ENCODE peak calls at places on chromosomes 3 and 15, in seven cellular contexts. G, I, X, O, Y, W and Z are unnamed samples.

GRCh38 chr3:189547448-189547847 is 83.7 kb upstream of the TP63 start:
- DNase-seq in O (no peak), Y (no peak), W (no peak), X (no peak), G (no peak), I (no peak), Z (no peak)

GRCh38 chr3:29887450-29887849 is 606.6 kb downstream of the RBMS3 start:
- DNase-seq in X (no peak), W (no peak), Y (no peak), G (no peak), I (no peak), O (no peak), Z (no peak)

GRCh38 chr3:175951047-175951694 is 1092.0 kb downstream of the NAALADL2 start:
- DNase-seq in O (peak), Y (no peak), G (no peak), W (no peak), X (no peak), I (no peak), Z (no peak)

GRCh38 chr3:25911525-25912295 is 121.8 kb downstream of the OXSM start:
- DNase-seq in X (no peak), Y (no peak), W (no peak), I (no peak), O (no peak), G (no peak), Z (no peak)

GRCh38 chr3:66010348-66011097 is 28.2 kb downstream of the MAGI1 start:
- DNase-seq in Y (no peak), X (no peak), G (no peak), O (no peak), W (no peak), I (no peak), Z (no peak)

GRCh38 chr3:113825090-113825489 is 13.5 kb upstream of the GRAMD1C start:
- DNase-seq in G (no peak), Y (peak), X (no peak), O (no peak), W (no peak), I (no peak), Z (no peak)

GRCh38 chr3:14678015-14678503 is 3.1 kb downstream of the C3orf20 start:
- DNase-seq in Y (no peak), X (no peak), I (no peak), O (no peak), G (no peak), W (no peak), Z (no peak)

GRCh38 chr15:31975446-31976229 is 54.7 kb upstream of the CHRNA7 start:
- DNase-seq in W (no peak), G (no peak), X (no peak), I (no peak), Y (no peak), O (no peak), Z (no peak)

GRCh38 chr15:45646220-45646619 is 11.4 kb downstream of the SQOR start:
- DNase-seq in X (no peak), I (no peak), G (no peak), W (no peak), O (no peak), Y (no peak), Z (no peak)

GRCh38 chr3:111859974-111860859 is 1.2 kb downstream of the PHLDB2 start:
- DNase-seq in Y (peak), G (peak), W (peak), I (peak), O (peak), X (peak), Z (no peak)
- TF ChIP-seq CTCF in Y (no peak), G (peak), W (peak), I (peak), O (peak), X (peak), Z (peak)

GRCh38 chr3:124920718-124921117 is 13.8 kb downstream of the MUC13 start:
- DNase-seq in Y (no peak), I (no peak), X (no peak), W (no peak), O (no peak), G (no peak), Z (no peak)

GRCh38 chr3:124927454-124928079 is 7.0 kb downstream of the MUC13 start:
- DNase-seq in I (no peak), O (no peak), X (no peak), W (no peak), G (no peak), Y (peak), Z (no peak)

GRCh38 chr3:124924741-124925140 is 9.8 kb downstream of the MUC13 start:
- DNase-seq in Y (no peak), W (no peak), X (no peak), G (no peak), I (no peak), O (no peak), Z (no peak)

GRCh38 chr3:124926426-124927116 is 8.0 kb downstream of the MUC13 start:
- DNase-seq in Y (no peak), W (no peak), I (no peak), X (no peak), G (no peak), O (no peak), Z (no peak)

DNA sequence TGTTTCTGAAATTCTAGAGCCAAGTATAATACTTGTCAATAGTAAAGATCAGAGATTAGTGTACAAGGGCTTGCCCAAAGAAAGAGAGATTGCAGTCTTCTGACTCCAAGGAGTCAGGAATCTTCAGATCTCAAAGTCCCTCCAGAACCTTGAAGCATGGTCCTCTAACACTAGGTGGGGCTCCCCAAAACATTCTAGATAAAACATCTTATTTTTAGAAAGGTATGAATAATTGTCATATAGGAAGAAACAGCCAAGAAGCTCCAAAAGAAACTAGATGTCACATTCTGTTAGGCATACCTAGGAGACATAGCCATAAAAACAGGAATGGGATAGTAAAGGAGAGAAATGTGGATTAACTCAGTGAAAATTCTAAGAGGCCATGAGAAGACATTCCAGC is 10.7 kb downstream of the MUC13 start:
- DNase-seq in G (no peak), Y (no peak), I (no peak), W (no peak), X (no peak), O (no peak), Z (no peak)
- TF ChIP-seq CTCF in G (no peak), Y (no peak), I (no peak), W (no peak), X (no peak), O (peak), Z (no peak)

GRCh38 chr3:56022619-56023018 is 445.6 kb downstream of the ERC2 start:
- DNase-seq in X (no peak), O (no peak), I (no peak), G (no peak), Y (no peak), W (no peak), Z (no peak)
- TF ChIP-seq CTCF in X (no peak), O (no peak), I (no peak), G (no peak), Y (no peak), W (no peak), Z (no peak)

GRCh38 chr3:17442332-17443049 is 299.9 kb downstream of the TBC1D5 start:
- DNase-seq in W (no peak), G (no peak), Y (no peak), I (no peak), X (no peak), O (no peak), Z (no peak)

GRCh38 chr3:17444865-17445264 is 297.6 kb downstream of the TBC1D5 start:
- DNase-seq in Y (no peak), I (no peak), W (no peak), X (no peak), G (no peak), O (no peak), Z (no peak)

GRCh38 chr3:17443142-17443541 is 299.3 kb downstream of the TBC1D5 start:
- DNase-seq in Y (no peak), I (no peak), G (no peak), W (no peak), O (no peak), X (no peak), Z (no peak)
- TF ChIP-seq CTCF in Y (no peak), I (no peak), G (no peak), W (no peak), O (no peak), X (no peak), Z (no peak)

GRCh38 chr15:63504247-63504978 is at the start of gene USP3:
- DNase-seq in I (peak), G (peak), Y (peak), W (peak), X (peak), O (peak), Z (no peak)
- TF ChIP-seq CTCF in I (peak), G (peak), Y (no peak), W (peak), X (no peak), O (peak), Z (no peak)

GRCh38 chr3:126348308-126348920 is 8.8 kb downstream of the KLF15 start:
- DNase-seq in X (peak), O (no peak), G (peak), W (no peak), I (no peak), Y (no peak), Z (no peak)
- TF ChIP-seq CTCF in X (no peak), O (no peak), G (peak), W (peak), I (peak), Y (no peak), Z (no peak)

GRCh38 chr15:99702895-99703602 is 30.2 kb downstream of the LYSMD4 start:
- DNase-seq in X (no peak), O (no peak), I (no peak), W (no peak), G (no peak), Y (no peak), Z (no peak)
- TF ChIP-seq CTCF in X (no peak), O (no peak), I (no peak), W (no peak), G (no peak), Y (no peak), Z (no peak)

GRCh38 chr3:33918357-33918756 is 119.9 kb downstream of the PDCD6IP start:
- DNase-seq in W (no peak), O (no peak), I (no peak), X (no peak), G (no peak), Y (no peak), Z (no peak)

GRCh38 chr3:33919312-33919711 is 120.9 kb downstream of the PDCD6IP start:
- DNase-seq in G (no peak), I (no peak), W (no peak), Y (no peak), O (no peak), X (no peak), Z (no peak)

GRCh38 chr3:33914731-33915389 is 116.4 kb downstream of the PDCD6IP start:
- DNase-seq in X (no peak), O (no peak), G (no peak), W (no peak), I (no peak), Y (no peak), Z (no peak)

GRCh38 chr3:33919721-33920120 is 121.3 kb downstream of the PDCD6IP start:
- DNase-seq in O (no peak), W (no peak), I (no peak), G (no peak), Y (no peak), X (no peak), Z (no peak)

DNA sequence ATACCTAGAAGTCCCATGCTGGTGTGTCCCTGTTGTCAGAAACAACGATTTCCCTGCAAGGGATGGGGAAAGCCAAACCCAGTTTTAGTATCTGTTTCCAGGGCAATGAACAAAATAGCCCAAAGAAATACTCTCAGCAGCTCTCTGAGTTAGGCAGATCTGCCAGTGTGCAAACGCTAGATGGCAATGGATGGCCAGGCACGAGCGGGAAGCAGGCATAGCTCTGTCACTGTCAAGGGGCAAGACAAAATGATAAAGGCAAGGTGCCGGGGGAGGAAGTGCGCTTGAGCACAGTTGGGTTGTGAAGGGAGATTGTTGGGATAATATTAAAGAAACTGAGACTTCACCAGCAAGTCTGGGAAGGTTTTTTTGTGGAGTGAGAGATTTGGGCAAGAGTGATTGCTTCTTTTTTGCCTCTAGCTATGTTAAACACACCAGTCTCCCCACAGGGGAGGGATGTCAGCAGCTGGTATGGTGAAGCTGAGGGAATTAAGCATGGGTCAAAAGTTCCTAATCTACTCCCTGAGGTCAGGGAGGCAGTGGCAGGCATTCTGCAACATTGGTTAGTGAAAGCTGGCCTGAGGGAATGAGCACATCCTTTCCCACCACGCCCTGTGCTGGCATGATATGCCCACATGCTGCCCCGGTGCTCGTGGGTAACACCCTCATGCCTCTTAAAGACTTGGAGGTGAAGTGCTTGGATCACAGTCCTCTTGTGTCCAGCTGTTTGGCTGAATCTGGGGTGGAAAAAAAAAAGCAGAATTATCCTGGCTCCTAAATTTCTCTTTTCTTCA is 117.6 kb downstream of the PDCD6IP start:
- DNase-seq in I (no peak), Y (peak), O (no peak), G (no peak), X (no peak), W (no peak), Z (no peak)
- TF ChIP-seq CTCF in I (peak), Y (no peak), O (peak), G (no peak), X (no peak), W (no peak), Z (no peak)

GRCh38 chr3:165195226-165195625 is 958 bp downstream of the SLITRK3 start:
- DNase-seq in Y (no peak), I (no peak), O (no peak), W (no peak), X (no peak), G (no peak), Z (no peak)

GRCh38 chr3:165193392-165194268 is 2.6 kb downstream of the SLITRK3 start:
- DNase-seq in Y (no peak), X (no peak), W (no peak), G (no peak), O (no peak), I (no peak), Z (no peak)

GRCh38 chr3:165194477-165195135 is 1.6 kb downstream of the SLITRK3 start:
- DNase-seq in I (no peak), G (no peak), Y (no peak), O (no peak), X (no peak), W (no peak), Z (no peak)

GRCh38 chr3:165195628-165196576 is at the start of gene SLITRK3:
- DNase-seq in O (no peak), G (no peak), X (no peak), Y (no peak), W (no peak), I (no peak), Z (no peak)

GRCh38 chr3:165196577-165197561 is 685 bp upstream of the SLITRK3 start:
- DNase-seq in G (no peak), I (no peak), O (no peak), Y (no peak), X (no peak), W (no peak), Z (no peak)
- TF ChIP-seq CTCF in G (no peak), I (no peak), O (no peak), Y (no peak), X (no peak), W (no peak), Z (no peak)

GRCh38 chr15:78177447-78177873 is 28.3 kb downstream of the IDH3A start:
- DNase-seq in Y (peak), I (peak), X (no peak), W (no peak), O (no peak), G (peak), Z (no peak)
- TF ChIP-seq CTCF in Y (peak), I (peak), X (no peak), W (peak), O (peak), G (peak), Z (peak)